ENCODE peak calls at places on chromosomes 5 and 9, in ten cellular contexts. G is transverse colon, Z is suprapubic skin, I is A549, Y is H1, H is HepG2, W is tibial nerve, K is GM12878, T is stomach, S is SK-N-SH. Q is an unnamed sample.

GRCh38 chr9:95508242-95508967 is 8.4 kb downstream of the PTCH1 start:
- DNase-seq in G (no peak), Z (no peak), I (no peak), Y (no peak), H (no peak), W (no peak), K (no peak), T (no peak), S (peak; percentile 47), Q (peak; percentile 30)

GRCh38 chr5:36242534-36243144 is 914 bp upstream of the NADK2 start:
- DNase-seq in G (peak; percentile 9), Z (peak; percentile 62), I (no peak), Y (no peak), H (peak; percentile 19), W (peak; percentile 5), K (no peak), T (no peak), S (peak; percentile 17), Q (peak; percentile 48)

GRCh38 chr5:41820150-41820549 is 50.1 kb downstream of the OXCT1 start:
- DNase-seq in G (no peak), Z (no peak), I (no peak), Y (no peak), H (no peak), W (no peak), K (no peak), T (no peak), S (no peak), Q (no peak)

GRCh38 chr5:52799358-52799982 is 11.8 kb downstream of the ITGA1 start:
- DNase-seq in G (peak; percentile 42), Z (peak; percentile 64), I (no peak), Y (peak; percentile 46), H (peak; percentile 72), W (no peak), K (no peak), T (peak; percentile 38), S (peak; percentile 23), Q (no peak)

GRCh38 chr5:1502046-1502736 is 21.6 kb downstream of the LPCAT1 start:
- DNase-seq in G (peak; percentile 41), Z (no peak), I (no peak), Y (no peak), H (no peak), W (no peak), K (no peak), T (peak; percentile 33), S (no peak), Q (no peak)

GRCh38 chr9:35814106-35814840 is 569 bp downstream of the HINT2 start:
- DNase-seq in G (peak; percentile 75), Z (peak; percentile 85), I (peak; percentile 70), Y (no peak), H (peak; percentile 84), W (peak; percentile 49), K (no peak), T (peak; percentile 74), S (peak; percentile 69), Q (peak; percentile 82)

GRCh38 chr5:57736716-57737115 is 254.1 kb upstream of the ACTBL2 start:
- DNase-seq in G (no peak), Z (no peak), I (no peak), Y (no peak), H (no peak), W (no peak), K (no peak), T (no peak), S (no peak), Q (no peak)

GRCh38 chr9:116661037-116661954 is 25.8 kb upstream of the TRIM32 start:
- DNase-seq in G (no peak), Z (no peak), I (peak; percentile 74), Y (no peak), H (peak; percentile 57), W (no peak), K (peak; percentile 24), T (peak; percentile 31), S (peak; percentile 53), Q (no peak)

GRCh38 chr9:69548676-69549075 is 123.5 kb downstream of the APBA1 start:
- DNase-seq in G (no peak), Z (no peak), I (no peak), Y (no peak), H (peak; percentile 4), W (no peak), K (no peak), T (no peak), S (no peak), Q (no peak)

DNA sequence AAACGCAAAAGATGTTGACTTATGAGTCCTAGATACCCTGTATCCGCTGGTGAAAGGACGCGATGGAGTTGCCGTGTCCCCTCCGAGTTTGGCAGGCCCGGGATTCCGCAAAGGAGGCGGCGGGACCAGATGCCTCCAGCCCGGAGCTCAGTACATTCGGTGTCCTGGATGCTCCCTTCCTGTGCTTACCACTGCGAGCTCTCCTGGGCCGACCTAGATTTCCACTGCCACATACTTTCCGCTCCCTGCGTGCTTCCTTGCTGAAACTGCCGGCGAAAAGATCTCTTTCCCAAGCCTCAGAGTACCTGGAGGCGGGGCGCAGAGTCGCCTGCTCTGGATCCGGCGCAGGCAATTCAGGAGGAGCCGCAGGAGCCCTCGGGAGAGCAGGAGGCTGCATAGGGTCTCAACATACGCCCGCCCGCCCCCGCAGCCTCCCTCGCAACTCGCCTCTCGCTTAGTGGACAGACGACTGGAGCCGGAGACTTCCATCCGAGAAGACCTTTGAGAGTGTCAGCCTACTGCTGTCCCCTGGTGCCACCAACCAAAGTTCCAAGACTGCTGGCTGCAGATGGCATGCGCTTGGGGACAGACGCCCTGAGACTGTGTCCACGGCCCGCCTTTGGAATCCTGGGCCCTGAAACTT is 39.8 kb downstream of the ANXA2R start:
- DNase-seq in G (no peak), Z (no peak), I (no peak), Y (no peak), H (no peak), W (no peak), K (no peak), T (no peak), S (no peak), Q (no peak)
- H3K27ac ChIP-seq in G (no peak overlapping the region), Z (no peak overlapping the region), I (peak overlapping the region; percentile 86), Y (no peak overlapping the region), H (no peak overlapping the region), W (no peak overlapping the region), K (no peak overlapping the region), T (no peak overlapping the region), S (peak overlapping the region; percentile 2), Q (no peak overlapping the region)

DNA sequence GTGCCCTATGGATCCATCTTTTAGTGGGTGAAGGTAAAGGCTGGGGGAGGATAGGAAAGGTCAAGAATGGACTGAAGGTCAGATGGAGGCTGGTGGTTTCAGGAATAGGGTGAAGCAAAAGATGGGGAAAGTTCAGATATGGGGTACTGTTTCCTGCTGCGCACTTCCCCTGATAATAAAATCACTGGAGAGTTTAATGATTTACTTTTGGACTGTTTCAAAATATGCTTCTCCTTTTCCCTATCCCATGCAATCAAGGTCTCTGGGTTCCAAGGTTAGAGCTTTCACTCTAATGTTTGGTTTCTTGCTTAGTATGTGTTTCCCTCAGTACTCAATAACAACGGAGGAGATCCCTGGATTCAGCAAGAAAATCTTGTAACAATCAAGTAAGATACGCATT is 10.8 kb upstream of the PPP3R2 start:
- DNase-seq in G (no peak), Z (no peak), I (no peak), Y (no peak), H (no peak), W (no peak), K (no peak), T (no peak), S (no peak), Q (no peak)
- TF ChIP-seq EP300 in G (no peak), Z (no peak), I (no peak), Y (no peak), H (no peak), W (no peak), K (no peak), T (no peak), S (no peak), Q (no peak)

DNA sequence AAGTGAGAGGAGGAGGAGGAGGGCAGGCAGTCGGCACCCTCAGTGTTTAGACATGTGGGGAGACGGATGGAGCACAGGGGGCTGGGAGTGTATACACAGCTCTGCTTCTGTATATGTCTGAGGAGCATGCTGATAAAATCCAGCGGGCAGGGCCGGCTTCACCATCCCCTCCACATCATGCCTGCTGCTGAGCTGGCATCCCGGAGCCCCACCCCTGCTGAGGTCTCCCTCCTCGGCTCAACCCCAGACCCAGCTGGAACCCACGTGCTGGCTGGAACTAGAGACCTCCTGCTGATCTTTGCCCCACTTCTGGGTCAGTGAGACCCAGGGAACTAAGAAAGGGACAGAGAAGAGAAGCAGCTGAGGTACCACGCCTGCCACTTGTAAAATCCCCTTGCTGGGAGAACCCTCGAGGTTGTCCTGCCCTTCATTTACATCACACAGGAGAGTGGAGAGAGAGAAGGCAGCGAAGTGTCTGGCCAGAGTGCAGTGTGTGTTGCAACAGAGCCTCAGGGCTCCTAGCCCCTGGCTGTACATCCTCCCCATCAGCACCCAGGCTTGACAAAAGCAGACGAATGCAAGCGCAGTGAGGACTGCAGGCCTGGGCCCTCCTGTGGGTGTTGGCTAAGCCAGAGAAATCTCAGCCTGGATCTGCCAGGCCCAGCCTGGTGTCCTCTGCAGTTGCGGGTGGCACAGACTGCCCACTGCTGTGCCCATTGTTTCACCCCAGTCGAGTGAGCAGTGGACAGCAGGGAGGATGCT is 77.6 kb downstream of the PSD2 start:
- DNase-seq in G (no peak), Z (no peak), I (no peak), Y (no peak), H (no peak), W (no peak), K (no peak), T (no peak), S (no peak), Q (no peak)
- H3K27ac ChIP-seq in G (no peak overlapping the region), Z (no peak overlapping the region), I (no peak overlapping the region), Y (no peak overlapping the region), H (no peak overlapping the region), W (no peak overlapping the region), K (no peak overlapping the region), T (no peak overlapping the region), S (peak overlapping the region; percentile 8), Q (no peak overlapping the region)

GRCh38 chr5:17365756-17366155 is 132.3 kb upstream of the TAF11L2 start:
- DNase-seq in G (no peak), Z (no peak), I (peak; percentile 42), Y (no peak), H (no peak), W (no peak), K (no peak), T (no peak), S (no peak), Q (no peak)

GRCh38 chr5:17370651-17371050 is 127.4 kb upstream of the TAF11L2 start:
- DNase-seq in G (no peak), Z (no peak), I (no peak), Y (no peak), H (no peak), W (no peak), K (no peak), T (no peak), S (no peak), Q (no peak)

GRCh38 chr5:17365326-17365725 is 132.7 kb upstream of the TAF11L2 start:
- DNase-seq in G (no peak), Z (no peak), I (no peak), Y (no peak), H (no peak), W (no peak), K (no peak), T (no peak), S (no peak), Q (no peak)

DNA sequence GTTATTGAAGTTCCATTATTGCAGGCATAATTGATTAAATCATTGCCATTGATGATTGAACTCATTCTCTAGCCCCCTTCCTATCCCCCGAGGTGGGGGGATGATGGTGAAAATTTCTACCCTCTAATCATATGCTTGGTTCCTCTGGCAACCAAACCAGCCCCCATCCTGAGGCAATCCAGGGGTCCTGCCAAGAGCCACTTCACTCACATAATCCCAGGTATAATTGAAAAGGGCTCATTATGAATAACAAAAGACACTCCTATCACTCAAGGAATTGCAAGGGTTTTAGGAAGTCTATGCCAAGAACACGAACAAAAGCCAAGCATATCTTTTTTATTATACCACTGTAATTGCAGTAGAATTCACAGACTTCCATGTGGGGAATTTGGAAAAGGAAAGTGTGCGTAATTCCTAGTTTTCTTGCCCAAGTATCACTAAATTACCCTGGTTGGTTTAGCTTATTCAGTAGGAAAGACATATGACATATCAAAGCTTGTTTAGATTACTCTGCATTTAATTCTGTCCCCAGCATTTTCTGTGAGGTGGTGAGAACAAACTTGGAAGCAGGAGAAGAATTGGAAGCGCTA is 130.7 kb upstream of the TAF11L2 start:
- DNase-seq in G (no peak), Z (no peak), I (no peak), Y (no peak), H (no peak), W (no peak), K (no peak), T (no peak), S (no peak), Q (no peak)
- TF ChIP-seq EP300 in G (no peak), Z (no peak), I (no peak), Y (no peak), H (no peak), W (no peak), K (no peak), T (no peak), S (no peak), Q (no peak)